ENCODE peak calls at places on chromosomes 5 and 9, in eight cellular contexts. T, R, P, E, C, Z, K and L are unnamed samples.

GRCh38 chr9:8924529-8924928 is 1125.0 kb upstream of the DMAC1 start:
- DNase-seq in E (no peak), R (no peak), C (no peak), P (no peak), Z (no peak), T (no peak), K (no peak), L (no peak)

GRCh38 chr5:8386889-8387288 is 517.9 kb downstream of the MTRR start:
- DNase-seq in P (no peak), T (no peak), K (no peak), E (no peak), R (no peak), Z (no peak), C (no peak), L (no peak)

GRCh38 chr5:137365126-137365865 is 133.8 kb downstream of the SPOCK1 start:
- DNase-seq in P (no peak), R (no peak), T (no peak), C (no peak), E (no peak), K (no peak), Z (no peak), L (no peak)

GRCh38 chr9:21672140-21672539 is 130.3 kb upstream of the MTAP start:
- DNase-seq in Z (no peak), T (no peak), P (no peak), K (peak; percentile 13), E (no peak), C (no peak), R (no peak), L (no peak)

GRCh38 chr9:93598647-93599241 is 22.4 kb downstream of the PHF2 start:
- DNase-seq in R (no peak), E (no peak), T (no peak), P (no peak), K (no peak), C (no peak), Z (peak; percentile 38), L (no peak)

GRCh38 chr5:110547495-110547894 is 179.0 kb downstream of the TMEM232 start:
- DNase-seq in K (no peak), T (no peak), Z (no peak), C (no peak), P (no peak), R (no peak), E (no peak), L (no peak)

GRCh38 chr9:95087659-95088242 is 229.8 kb downstream of the FANCC start:
- DNase-seq in R (peak; percentile 91), E (peak; percentile 46), T (peak; percentile 47), P (no peak), C (no peak), Z (peak; percentile 56), K (no peak), L (no peak)

GRCh38 chr5:179467441-179467840 is 82.9 kb upstream of the RUFY1 start:
- DNase-seq in Z (no peak), R (no peak), T (no peak), P (no peak), K (no peak), E (no peak), C (no peak), L (no peak)

GRCh38 chr5:139566611-139567010 is 5.5 kb downstream of the UBE2D2 start:
- DNase-seq in T (no peak), R (no peak), Z (no peak), P (no peak), E (no peak), K (no peak), C (no peak), L (no peak)

GRCh38 chr5:66891184-66891925 is 295.2 kb downstream of the MAST4 start:
- DNase-seq in T (peak; percentile 76), P (no peak), K (peak; percentile 49), R (no peak), Z (no peak), C (no peak), E (peak; percentile 99), L (no peak)

GRCh38 chr9:130664191-130665028 is at the start of gene PRDM12:
- DNase-seq in P (no peak), C (no peak), R (peak; percentile 87), K (peak; percentile 57), Z (no peak), E (no peak), T (no peak), L (no peak)

GRCh38 chr9:130662099-130662926 is 2.1 kb upstream of the PRDM12 start:
- DNase-seq in Z (no peak), T (no peak), E (no peak), R (peak; percentile 88), C (no peak), K (no peak), P (no peak), L (no peak)

GRCh38 chr9:130665029-130665430 is 636 bp downstream of the PRDM12 start:
- DNase-seq in K (no peak), T (no peak), C (no peak), P (no peak), E (no peak), Z (no peak), R (peak; percentile 92), L (no peak)

GRCh38 chr9:130662927-130663257 is 1.5 kb upstream of the PRDM12 start:
- DNase-seq in K (no peak), Z (no peak), E (no peak), R (peak; percentile 84), C (no peak), T (no peak), P (no peak), L (no peak)

GRCh38 chr9:130663258-130664171 is 879 bp upstream of the PRDM12 start:
- DNase-seq in C (no peak), R (peak; percentile 92), T (no peak), E (no peak), K (peak; percentile 38), Z (no peak), P (no peak), L (no peak)
- H3K4me3 ChIP-seq in C (peak overlapping the region; percentile 15), R (no peak overlapping the region), T (no peak overlapping the region), E (no peak overlapping the region), K (no peak overlapping the region), Z (no peak overlapping the region), P (peak overlapping the region; percentile 17), L (no peak overlapping the region)

GRCh38 chr5:131281133-131281867 is 17.4 kb downstream of the CDC42SE2 start:
- DNase-seq in Z (no peak), P (no peak), C (no peak), T (no peak), E (no peak), R (no peak), K (no peak), L (no peak)

GRCh38 chr5:131281868-131282234 is 18.0 kb downstream of the CDC42SE2 start:
- DNase-seq in C (no peak), E (no peak), K (no peak), Z (no peak), P (no peak), T (no peak), R (no peak), L (no peak)

GRCh38 chr5:131279209-131279608 is 15.4 kb downstream of the CDC42SE2 start:
- DNase-seq in P (no peak), T (no peak), C (no peak), Z (no peak), R (no peak), E (no peak), K (no peak), L (no peak)

GRCh38 chr5:131280417-131280816 is 16.6 kb downstream of the CDC42SE2 start:
- DNase-seq in Z (no peak), C (no peak), R (no peak), E (no peak), T (no peak), K (no peak), P (no peak), L (no peak)

GRCh38 chr5:131282235-131282634 is 18.4 kb downstream of the CDC42SE2 start:
- DNase-seq in C (no peak), P (no peak), K (no peak), R (no peak), Z (no peak), E (peak; percentile 64), T (no peak), L (no peak)
- H3K27ac ChIP-seq in C (no peak overlapping the region), P (no peak overlapping the region), K (no peak overlapping the region), R (no peak overlapping the region), Z (no peak overlapping the region), E (peak overlapping the region; percentile 76), T (no peak overlapping the region), L (no peak overlapping the region)

DNA sequence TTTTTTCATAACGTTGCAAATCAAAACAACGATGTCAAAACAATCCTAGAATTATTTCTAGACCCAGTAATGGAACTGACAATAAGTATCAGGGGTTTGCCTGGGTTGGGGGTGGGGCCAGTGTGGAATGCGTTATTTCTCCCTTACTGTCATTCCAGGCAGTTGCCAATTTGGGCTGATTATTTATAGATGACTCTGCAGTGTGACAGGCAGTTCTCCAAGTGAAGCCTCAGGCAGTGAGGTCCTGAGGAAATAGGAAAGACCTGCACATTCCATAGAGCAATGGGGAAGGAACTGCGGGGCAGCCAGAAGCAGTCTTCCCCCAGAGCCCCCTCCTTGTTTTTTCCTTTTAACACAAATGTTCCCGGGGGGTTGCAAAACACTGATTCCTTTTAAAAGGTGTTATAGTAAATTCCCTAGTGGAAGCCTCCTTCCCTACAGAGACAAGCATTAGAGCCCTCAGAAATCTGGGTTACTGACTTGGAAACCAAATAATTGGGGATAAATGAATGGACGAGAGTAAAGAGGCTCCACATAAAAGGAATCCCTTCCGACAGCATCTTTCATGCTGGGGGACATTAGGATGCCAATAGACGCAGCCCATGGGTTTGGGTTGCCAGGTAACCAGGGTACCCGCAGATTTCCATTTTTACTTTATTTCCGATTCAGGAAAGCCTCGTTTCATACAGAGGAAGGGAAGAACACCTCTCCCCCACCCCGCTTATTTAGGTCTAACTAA is 179.1 kb downstream of the YTHDC2 start:
- DNase-seq in P (no peak), T (no peak), E (no peak), K (peak; percentile 72), C (no peak), R (no peak), Z (no peak), L (no peak)
- H3K4me3 ChIP-seq in P (no peak overlapping the region), T (no peak overlapping the region), E (no peak overlapping the region), K (no peak overlapping the region), C (peak overlapping the region; percentile 15), R (no peak overlapping the region), Z (no peak overlapping the region), L (no peak overlapping the region)

GRCh38 chr5:60338846-60339245 is 361.1 kb downstream of the DEPDC1B start:
- DNase-seq in R (no peak), E (no peak), T (no peak), K (no peak), P (no peak), C (no peak), Z (no peak), L (no peak)

GRCh38 chr5:60334281-60334713 is 365.7 kb downstream of the DEPDC1B start:
- DNase-seq in Z (no peak), C (no peak), P (no peak), R (no peak), T (no peak), E (peak; percentile 76), K (no peak), L (no peak)

GRCh38 chr5:60333103-60333502 is 366.9 kb downstream of the DEPDC1B start:
- DNase-seq in K (no peak), T (no peak), C (no peak), Z (no peak), E (peak; percentile 48), P (no peak), R (no peak), L (no peak)

GRCh38 chr5:60332244-60333018 is 367.5 kb downstream of the DEPDC1B start:
- DNase-seq in R (no peak), T (no peak), K (no peak), Z (no peak), C (no peak), P (no peak), E (peak; percentile 78), L (no peak)

DNA sequence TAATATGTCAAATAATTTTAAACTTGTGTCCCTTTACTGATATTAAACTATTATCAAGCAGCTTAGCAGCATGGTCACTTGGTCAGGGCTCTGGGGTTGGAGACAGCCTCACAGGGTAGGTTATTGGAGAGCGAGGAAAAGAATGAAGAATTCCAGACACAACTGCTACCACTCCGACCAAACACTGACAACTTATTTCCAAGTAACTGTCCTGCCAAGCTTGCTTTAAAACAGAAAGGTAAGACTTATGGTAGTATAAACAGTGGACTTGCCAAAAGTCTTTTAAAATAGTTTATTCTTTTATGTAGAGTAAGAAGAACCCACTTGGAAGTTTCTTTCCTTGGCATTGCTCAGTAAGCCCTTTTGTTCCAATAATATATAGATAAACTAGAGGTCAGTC is 364.1 kb downstream of the DEPDC1B start:
- DNase-seq in E (no peak), Z (no peak), T (no peak), C (no peak), R (no peak), P (no peak), K (no peak), L (no peak)
- H3K27ac ChIP-seq in E (no peak overlapping the region), Z (peak overlapping the region; percentile 51), T (no peak overlapping the region), C (no peak overlapping the region), R (no peak overlapping the region), P (no peak overlapping the region), K (no peak overlapping the region), L (no peak overlapping the region)